ENCODE peak calls at places on chromosomes 11 and 22, in four cellular contexts. One of them, this sample, is unnamed.

GRCh38 chr11:111229604-111230003 is 15.9 kb upstream of the POU2AF2 start:
- DNase-seq in GM12878: no peak
- DNase-seq in H1: no peak
- DNase-seq in HepG2: no peak
- DNase-seq in this sample: no peak

GRCh38 chr11:124483422-124483821 is 37.9 kb upstream of the OR8B8 start:
- DNase-seq in GM12878: no peak
- DNase-seq in HepG2: no peak
- DNase-seq in H1: no peak
- DNase-seq in this sample: no peak

GRCh38 chr22:19289475-19290161 is 1.9 kb downstream of the CLTCL1 start:
- DNase-seq in H1: no peak
- DNase-seq in GM12878: no peak
- DNase-seq in HepG2: no peak
- DNase-seq in this sample: no peak

GRCh38 chr22:46547179-46547882 is 9.9 kb upstream of the CELSR1 start:
- DNase-seq in HepG2: no peak
- DNase-seq in GM12878: no peak
- DNase-seq in H1: no peak
- DNase-seq in this sample: no peak

GRCh38 chr11:15926071-15926470 is 430.3 kb downstream of the SOX6 start:
- DNase-seq in GM12878: no peak
- DNase-seq in HepG2: no peak
- DNase-seq in H1: no peak
- DNase-seq in this sample: no peak

GRCh38 chr11:82557274-82557673 is 176.4 kb downstream of the FAM181B start:
- DNase-seq in HepG2: no peak
- DNase-seq in H1: no peak
- DNase-seq in GM12878: peak; percentile 23
- DNase-seq in this sample: no peak

GRCh38 chr11:114036958-114037357 is 22.6 kb upstream of the ZBTB16 start:
- DNase-seq in GM12878: no peak
- DNase-seq in HepG2: no peak
- DNase-seq in H1: no peak
- DNase-seq in this sample: no peak

GRCh38 chr22:45009881-45010531 is at the start of gene PHF21B:
- DNase-seq in HepG2: no peak
- DNase-seq in H1: peak; percentile 91
- DNase-seq in GM12878: no peak
- DNase-seq in this sample: peak; percentile 52

GRCh38 chr22:33854724-33855123 is 65.6 kb downstream of the LARGE1 start:
- DNase-seq in H1: no peak
- DNase-seq in GM12878: no peak
- DNase-seq in HepG2: no peak
- DNase-seq in this sample: no peak

GRCh38 chr22:24417200-24417599 is 10.2 kb upstream of the ADORA2A start:
- DNase-seq in GM12878: no peak
- DNase-seq in HepG2: no peak
- DNase-seq in H1: no peak
- DNase-seq in this sample: no peak

GRCh38 chr11:44568358-44568705 is 2.9 kb downstream of the CD82 start:
- DNase-seq in GM12878: no peak
- DNase-seq in H1: no peak
- DNase-seq in HepG2: no peak
- DNase-seq in this sample: no peak

GRCh38 chr11:44567876-44568256 is 2.4 kb downstream of the CD82 start:
- DNase-seq in H1: no peak
- DNase-seq in GM12878: no peak
- DNase-seq in HepG2: no peak
- DNase-seq in this sample: no peak

GRCh38 chr11:44566559-44566949 is 1.1 kb downstream of the CD82 start:
- DNase-seq in GM12878: no peak
- DNase-seq in HepG2: no peak
- DNase-seq in H1: no peak
- DNase-seq in this sample: no peak

GRCh38 chr11:44565746-44566558 is 489 bp downstream of the CD82 start:
- DNase-seq in GM12878: no peak
- DNase-seq in H1: no peak
- DNase-seq in HepG2: no peak
- DNase-seq in this sample: no peak

GRCh38 chr11:44566952-44567875 is 1.8 kb downstream of the CD82 start:
- DNase-seq in HepG2: no peak
- DNase-seq in H1: no peak
- DNase-seq in GM12878: no peak
- DNase-seq in this sample: no peak
- H3K4me3 ChIP-seq in HepG2: no peak overlapping the region
- H3K4me3 ChIP-seq in H1: no peak overlapping the region
- H3K4me3 ChIP-seq in GM12878: peak overlapping the region; percentile 89
- H3K4me3 ChIP-seq in this sample: no peak overlapping the region

GRCh38 chr11:116512841-116513240 is 259.9 kb downstream of the BUD13 start:
- DNase-seq in H1: peak; percentile 17
- DNase-seq in GM12878: no peak
- DNase-seq in HepG2: no peak
- DNase-seq in this sample: no peak

GRCh38 chr11:116513278-116513823 is 259.4 kb downstream of the BUD13 start:
- DNase-seq in GM12878: no peak
- DNase-seq in H1: peak; percentile 20
- DNase-seq in HepG2: no peak
- DNase-seq in this sample: no peak

GRCh38 chr11:116510166-116510565 is 262.6 kb downstream of the BUD13 start:
- DNase-seq in H1: peak; percentile 38
- DNase-seq in GM12878: no peak
- DNase-seq in HepG2: no peak
- DNase-seq in this sample: no peak

GRCh38 chr11:116510886-116511650 is 261.7 kb downstream of the BUD13 start:
- DNase-seq in HepG2: no peak
- DNase-seq in GM12878: no peak
- DNase-seq in H1: peak; percentile 42
- DNase-seq in this sample: no peak

DNA sequence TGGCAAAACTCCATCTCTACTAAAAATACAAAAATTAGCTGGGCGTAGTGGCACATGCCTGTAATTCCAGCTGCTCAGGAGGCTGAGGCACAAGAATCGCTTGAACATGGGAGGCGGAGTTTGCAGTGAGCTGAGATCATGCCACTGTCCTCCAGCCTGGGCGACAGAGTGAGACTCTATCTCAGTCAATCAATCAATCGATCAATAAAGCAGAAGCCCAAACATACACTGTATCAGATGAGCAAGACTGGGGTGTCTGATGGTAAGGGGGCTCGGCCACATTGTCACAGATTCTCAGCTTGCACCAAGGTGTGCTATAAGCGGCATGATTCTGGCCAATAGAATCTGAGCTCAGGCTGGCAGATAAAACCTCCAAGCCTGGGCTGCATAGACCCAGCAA is 261.1 kb downstream of the BUD13 start:
- DNase-seq in GM12878: no peak
- DNase-seq in H1: peak; percentile 35
- DNase-seq in HepG2: no peak
- DNase-seq in this sample: no peak
- TF ChIP-seq SUZ12 in GM12878: no peak
- TF ChIP-seq SUZ12 in H1: no peak
- TF ChIP-seq SUZ12 in HepG2: no peak
- TF ChIP-seq SUZ12 in this sample: no peak

DNA sequence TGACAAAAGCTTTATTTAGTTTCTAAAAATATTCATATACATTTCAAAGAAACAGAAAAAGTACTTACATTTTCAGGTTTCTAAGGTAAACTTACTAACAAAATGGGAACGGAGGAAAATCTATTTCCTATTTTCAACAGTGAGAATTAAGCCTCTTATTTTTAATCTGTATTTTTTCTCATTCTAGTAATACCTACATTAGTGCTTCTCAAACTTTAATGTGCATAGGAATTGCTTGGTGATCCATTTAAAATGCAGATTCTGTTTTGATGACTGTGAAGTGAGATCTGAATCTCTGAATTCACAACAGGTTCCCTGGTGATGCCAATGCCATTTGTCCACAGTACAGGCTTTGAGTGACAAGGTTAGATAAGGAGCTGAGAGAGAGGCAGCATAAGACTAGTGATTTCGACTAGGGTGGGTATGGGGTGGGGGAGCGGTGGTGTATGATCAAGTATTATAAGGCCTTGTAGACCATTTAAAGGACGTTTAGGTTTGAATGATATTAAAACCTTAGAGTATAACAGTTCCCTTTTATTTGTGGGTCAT is 402.8 kb downstream of the CNTN5 start:
- DNase-seq in GM12878: no peak
- DNase-seq in HepG2: no peak
- DNase-seq in H1: no peak
- DNase-seq in this sample: peak; percentile 23
- H3K4me1 ChIP-seq in GM12878: no peaks in the 10 kb centered on the region
- H3K4me1 ChIP-seq in HepG2: no peaks in the 10 kb centered on the region
- H3K4me1 ChIP-seq in H1: peaks cover 11% of the 10 kb centered on the region
- H3K4me1 ChIP-seq in this sample: peaks cover 3% of the 10 kb centered on the region

GRCh38 chr11:96254854-96255253 is 88.1 kb downstream of the MAML2 start:
- DNase-seq in GM12878: no peak
- DNase-seq in HepG2: no peak
- DNase-seq in H1: no peak
- DNase-seq in this sample: no peak

GRCh38 chr11:96257036-96257435 is 86.0 kb downstream of the MAML2 start:
- DNase-seq in H1: no peak
- DNase-seq in HepG2: no peak
- DNase-seq in GM12878: no peak
- DNase-seq in this sample: no peak

GRCh38 chr11:96257972-96258951 is 84.7 kb downstream of the MAML2 start:
- DNase-seq in HepG2: no peak
- DNase-seq in GM12878: no peak
- DNase-seq in H1: no peak
- DNase-seq in this sample: no peak

GRCh38 chr11:96256604-96257003 is 86.4 kb downstream of the MAML2 start:
- DNase-seq in H1: no peak
- DNase-seq in HepG2: no peak
- DNase-seq in GM12878: no peak
- DNase-seq in this sample: no peak

GRCh38 chr11:96256213-96256580 is 86.8 kb downstream of the MAML2 start:
- DNase-seq in H1: no peak
- DNase-seq in HepG2: no peak
- DNase-seq in GM12878: no peak
- DNase-seq in this sample: no peak
- H3K4me3 ChIP-seq in H1: no peak overlapping the region
- H3K4me3 ChIP-seq in HepG2: no peak overlapping the region
- H3K4me3 ChIP-seq in GM12878: peak overlapping the region; percentile 15
- H3K4me3 ChIP-seq in this sample: no peak overlapping the region

GRCh38 chr11:118924591-118925585 is 838 bp downstream of the BCL9L start:
- DNase-seq in H1: peak; percentile 83
- DNase-seq in HepG2: no peak
- DNase-seq in GM12878: no peak
- DNase-seq in this sample: no peak

GRCh38 chr11:118921121-118921928 is 4.4 kb downstream of the BCL9L start:
- DNase-seq in H1: peak; percentile 79
- DNase-seq in GM12878: no peak
- DNase-seq in HepG2: peak; percentile 94
- DNase-seq in this sample: no peak

GRCh38 chr11:118923721-118924587 is 1.8 kb downstream of the BCL9L start:
- DNase-seq in HepG2: no peak
- DNase-seq in H1: peak; percentile 43
- DNase-seq in GM12878: no peak
- DNase-seq in this sample: no peak

GRCh38 chr11:118922745-118923627 is 2.7 kb downstream of the BCL9L start:
- DNase-seq in H1: peak; percentile 45
- DNase-seq in GM12878: no peak
- DNase-seq in HepG2: no peak
- DNase-seq in this sample: no peak

DNA sequence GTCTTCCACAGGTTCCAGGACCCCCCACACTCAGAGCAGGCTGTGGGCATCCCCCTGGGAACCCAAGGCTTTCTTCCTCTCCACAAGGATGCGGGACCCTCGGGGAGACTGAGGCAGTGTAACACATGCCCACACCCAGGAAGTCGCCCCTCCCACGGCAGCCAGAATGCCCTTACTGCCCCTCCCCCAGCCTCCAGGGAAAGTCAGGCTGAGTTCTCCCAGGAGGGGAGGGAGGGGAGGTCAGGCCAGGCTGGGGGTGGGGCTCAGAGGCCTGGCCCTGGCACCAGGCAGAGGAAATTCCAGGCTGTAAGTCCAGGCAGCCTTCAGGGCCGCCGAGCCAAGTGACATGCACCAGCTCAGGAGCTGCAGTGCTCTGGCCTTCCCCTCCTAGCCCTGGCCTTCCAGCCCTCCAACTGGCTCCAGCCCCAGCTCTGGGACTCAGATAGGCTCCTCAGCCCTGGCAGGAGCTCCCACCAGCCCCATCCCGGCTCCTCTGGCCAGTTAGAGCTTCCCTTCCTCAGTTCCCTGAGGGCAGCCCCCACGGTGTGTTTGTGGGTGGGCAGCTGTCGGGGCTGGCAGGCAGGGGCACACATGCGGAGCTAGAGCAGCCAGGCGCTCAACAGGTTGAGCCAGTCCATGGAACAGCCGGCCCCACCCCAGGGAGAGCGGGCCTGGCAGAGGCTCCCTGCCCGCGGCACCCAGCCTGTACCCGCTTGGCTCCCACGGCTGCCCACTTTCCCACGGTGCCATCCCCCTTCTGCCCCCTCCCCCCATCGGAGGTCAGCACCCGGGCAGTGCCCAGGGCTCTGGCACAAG is 3.6 kb downstream of the BCL9L start:
- DNase-seq in HepG2: peak; percentile 80
- DNase-seq in H1: peak; percentile 73
- DNase-seq in GM12878: no peak
- DNase-seq in this sample: no peak
- TF ChIP-seq SUZ12 in HepG2: no peak
- TF ChIP-seq SUZ12 in H1: no peak
- TF ChIP-seq SUZ12 in GM12878: no peak
- TF ChIP-seq SUZ12 in this sample: no peak

GRCh38 chr11:120400564-120401364 is 64.6 kb downstream of the ARHGEF12 start:
- DNase-seq in HepG2: peak; percentile 93
- DNase-seq in H1: no peak
- DNase-seq in GM12878: peak; percentile 51
- DNase-seq in this sample: no peak

GRCh38 chr11:120399312-120399711 is 63.1 kb downstream of the ARHGEF12 start:
- DNase-seq in GM12878: no peak
- DNase-seq in HepG2: no peak
- DNase-seq in H1: no peak
- DNase-seq in this sample: no peak

GRCh38 chr11:120401506-120401905 is 65.3 kb downstream of the ARHGEF12 start:
- DNase-seq in HepG2: no peak
- DNase-seq in H1: no peak
- DNase-seq in GM12878: no peak
- DNase-seq in this sample: no peak

GRCh38 chr11:120395778-120396177 is 59.6 kb downstream of the ARHGEF12 start:
- DNase-seq in GM12878: no peak
- DNase-seq in H1: no peak
- DNase-seq in HepG2: no peak
- DNase-seq in this sample: no peak

GRCh38 chr11:120398184-120398583 is 62.0 kb downstream of the ARHGEF12 start:
- DNase-seq in HepG2: no peak
- DNase-seq in H1: no peak
- DNase-seq in GM12878: no peak
- DNase-seq in this sample: no peak
- H3K4me1 ChIP-seq in HepG2: peaks cover 67% of the 10 kb centered on the region
- H3K4me1 ChIP-seq in H1: no peaks in the 10 kb centered on the region
- H3K4me1 ChIP-seq in GM12878: peaks cover 8% of the 10 kb centered on the region
- H3K4me1 ChIP-seq in this sample: no peaks in the 10 kb centered on the region

This sample was measured in NT2/D1.